ENCODE peak calls at places on chromosomes 2 and 18, in nine cellular contexts. Z is mammary epithelial cell, V is heart right ventricle, L is RWPE1, C is left lung, T is H9, S is heart left ventricle, N is DND-41, R is ovary. Q is an unnamed sample.

GRCh38 chr2:190093793-190094192 is 31.3 kb upstream of the MSTN start:
- DNase-seq in L (no peak), S (peak; percentile 32), R (no peak), V (no peak), N (no peak), Z (no peak), C (peak; percentile 55), T (no peak), Q (no peak)

GRCh38 chr2:10688921-10689807 is 611 bp downstream of the NOL10 start:
- DNase-seq in L (no peak), R (no peak), V (peak; percentile 24), C (no peak), S (peak; percentile 47), N (no peak), T (no peak), Z (peak; percentile 19), Q (peak; percentile 45)

GRCh38 chr2:10913501-10914271 is 2.0 kb downstream of the KCNF1 start:
- DNase-seq in Z (no peak), R (no peak), N (no peak), V (no peak), T (peak; percentile 29), L (no peak), C (no peak), S (no peak), Q (no peak)

GRCh38 chr2:166321076-166321475 is 54.7 kb downstream of the SCN9A start:
- DNase-seq in S (no peak), L (no peak), V (no peak), T (no peak), Z (no peak), C (no peak), R (no peak), N (no peak), Q (no peak)

GRCh38 chr2:182672471-182673165 is 43.4 kb upstream of the DNAJC10 start:
- DNase-seq in V (no peak), C (no peak), N (no peak), L (peak; percentile 22), Z (peak; percentile 51), S (no peak), R (no peak), T (no peak), Q (no peak)

GRCh38 chr2:236769981-236770671 is 200.5 kb downstream of the ACKR3 start:
- DNase-seq in C (no peak), Z (peak; percentile 99), T (no peak), S (no peak), R (no peak), L (peak; percentile 96), V (no peak), N (no peak), Q (peak; percentile 70)

GRCh38 chr2:196944570-196944969 is 18.1 kb upstream of the PGAP1 start:
- DNase-seq in V (no peak), R (no peak), L (no peak), T (no peak), S (no peak), N (no peak), C (no peak), Z (no peak), Q (no peak)

GRCh38 chr2:191521608-191522208 is 156.2 kb upstream of the NABP1 start:
- DNase-seq in L (peak; percentile 54), S (no peak), T (no peak), N (no peak), C (no peak), R (no peak), V (no peak), Z (peak; percentile 18), Q (no peak)

GRCh38 chr2:172135446-172135845 is 32.7 kb upstream of the DLX2 start:
- DNase-seq in S (no peak), L (no peak), R (no peak), C (no peak), N (no peak), Z (no peak), T (no peak), V (no peak), Q (no peak)

GRCh38 chr2:172137943-172138342 is 35.2 kb upstream of the DLX2 start:
- DNase-seq in S (no peak), N (no peak), Z (no peak), L (no peak), R (no peak), T (no peak), C (no peak), V (no peak), Q (no peak)

GRCh38 chr2:172131713-172132555 is 29.2 kb upstream of the DLX2 start:
- DNase-seq in N (no peak), Z (no peak), C (no peak), T (peak; percentile 61), V (no peak), L (no peak), R (no peak), S (no peak), Q (no peak)

GRCh38 chr2:172137109-172137508 is 34.4 kb upstream of the DLX2 start:
- DNase-seq in V (no peak), R (no peak), T (no peak), C (no peak), Z (peak; percentile 70), N (no peak), S (no peak), L (peak; percentile 19), Q (no peak)

GRCh38 chr2:172134270-172134669 is 31.6 kb upstream of the DLX2 start:
- DNase-seq in V (no peak), C (no peak), R (no peak), T (no peak), N (no peak), S (no peak), Z (no peak), L (no peak), Q (no peak)
- H3K27ac ChIP-seq in V (no peak overlapping the region), C (no peak overlapping the region), R (no peak overlapping the region), T (no peak overlapping the region), N (no peak overlapping the region), S (no peak overlapping the region), Z (no peak overlapping the region), L (no peak overlapping the region), Q (no peak overlapping the region)

DNA sequence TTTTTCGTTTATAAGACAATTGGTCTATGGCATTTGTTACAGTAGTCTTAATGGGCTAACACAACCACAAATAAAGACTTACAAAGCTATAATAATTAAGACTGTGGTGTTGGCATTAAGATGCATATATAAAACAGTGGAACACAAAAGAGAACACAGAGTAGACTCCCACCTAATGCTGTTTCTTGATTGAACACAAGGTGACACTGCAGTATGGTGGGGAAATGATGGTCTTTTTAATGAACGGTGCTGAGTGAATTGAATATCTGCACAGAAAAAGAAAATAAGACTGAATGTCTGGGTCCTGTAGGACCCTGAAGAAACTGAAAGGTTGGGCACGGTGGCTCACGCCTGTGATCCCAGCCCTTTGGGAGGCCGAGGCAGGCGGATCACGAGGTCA is 1136.6 kb upstream of the NXPH2 start:
- DNase-seq in L (no peak), C (no peak), Z (no peak), R (no peak), S (no peak), T (no peak), N (no peak), V (no peak), Q (no peak)
- TF ChIP-seq CTCF in L (no peak), C (no peak), Z (no peak), R (no peak), S (no peak), T (peak; percentile 36), N (peak; percentile 36), V (no peak), Q (no peak)

GRCh38 chr2:17849260-17849659 is 29.2 kb upstream of the KCNS3 start:
- DNase-seq in S (no peak), R (no peak), T (no peak), C (no peak), V (no peak), L (no peak), Z (no peak), N (no peak), Q (no peak)

GRCh38 chr2:17839959-17840358 is 23.7 kb downstream of the MSGN1 start:
- DNase-seq in L (no peak), R (no peak), Z (no peak), N (no peak), C (no peak), T (no peak), V (no peak), S (no peak), Q (no peak)

GRCh38 chr2:17845806-17846205 is 29.5 kb downstream of the MSGN1 start:
- DNase-seq in S (no peak), R (no peak), N (no peak), T (no peak), L (no peak), C (no peak), V (no peak), Z (no peak), Q (no peak)

DNA sequence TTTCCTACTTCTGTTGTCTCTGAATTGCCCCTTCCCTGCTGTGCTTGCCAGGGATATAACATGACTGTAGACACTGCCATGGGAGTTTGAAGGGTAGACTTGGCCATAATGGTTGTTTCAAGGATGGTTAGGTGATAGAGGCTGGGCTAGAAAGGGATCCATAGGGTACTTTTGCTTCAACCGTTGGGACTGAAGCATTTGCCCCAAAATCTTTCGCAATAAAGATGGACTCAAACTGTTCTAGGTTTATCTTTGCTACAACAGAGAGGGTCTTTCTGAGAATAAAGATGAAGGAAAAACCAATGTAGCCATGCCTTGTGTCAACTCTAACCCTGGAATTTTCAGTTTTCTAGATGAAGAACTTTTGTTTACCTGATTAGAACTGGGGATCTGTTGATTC is 27.2 kb downstream of the MSGN1 start:
- DNase-seq in Z (no peak), S (no peak), N (no peak), T (no peak), V (no peak), C (no peak), R (no peak), L (no peak), Q (no peak)
- H3K27ac ChIP-seq in Z (no peak overlapping the region), S (no peak overlapping the region), N (no peak overlapping the region), T (no peak overlapping the region), V (no peak overlapping the region), C (no peak overlapping the region), R (no peak overlapping the region), L (no peak overlapping the region), Q (no peak overlapping the region)

DNA sequence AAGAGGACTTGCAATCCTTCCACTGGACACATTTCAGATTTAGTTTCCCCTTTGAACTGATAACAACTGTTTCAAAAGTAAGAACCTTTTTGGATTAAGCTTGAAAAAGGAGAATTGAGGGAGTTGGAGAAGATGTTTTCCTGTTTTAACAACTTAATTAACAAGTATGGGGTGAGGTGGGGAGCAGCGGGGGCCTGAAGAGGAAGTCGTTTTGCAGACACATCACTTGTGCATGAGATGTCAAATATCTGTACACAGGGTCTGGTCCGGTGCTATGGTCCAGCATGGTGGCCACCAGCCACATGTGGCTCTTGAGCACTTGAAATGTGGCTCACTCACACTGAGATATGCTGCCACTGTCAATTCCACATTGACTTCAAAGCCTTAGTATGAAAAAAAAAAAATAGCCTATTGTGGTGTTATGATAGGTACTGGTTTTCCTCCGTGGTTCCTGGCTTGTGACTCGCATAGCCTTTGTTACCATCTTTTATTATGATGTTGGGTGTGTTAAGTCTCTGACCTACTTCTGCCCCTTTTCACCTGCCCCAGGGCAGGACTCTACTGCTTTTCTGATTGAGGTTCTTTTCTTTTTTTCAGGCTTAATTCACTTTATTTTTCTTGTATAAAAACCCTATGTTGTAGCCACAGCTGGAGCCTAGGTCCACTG is 205.5 kb downstream of the BCL2 start:
- DNase-seq in V (no peak), S (no peak), N (no peak), R (no peak), C (no peak), T (no peak), Z (peak; percentile 7), L (no peak), Q (no peak)
- TF ChIP-seq CTCF in V (no peak), S (no peak), N (no peak), R (no peak), C (no peak), T (no peak), Z (no peak), L (no peak), Q (no peak)